ENCODE peak calls at places on chromosomes 6 and 20, in five cellular contexts. L is NCI-H1436, H is T-helper 1 cell, W is IMR-90, Q is GM23248. A is an unnamed sample.

GRCh38 chr20:59765599-59766177 is 161.3 kb downstream of the PHACTR3 start:
- DNase-seq in W (no peak), H (no peak), L (no peak), Q (peak), A (no peak)

GRCh38 chr6:107740496-107741190 is 83.5 kb downstream of the SCML4 start:
- DNase-seq in L (no peak), Q (peak), H (no peak), W (no peak), A (peak)

GRCh38 chr6:139853302-139853992 is 479.0 kb upstream of the CITED2 start:
- DNase-seq in Q (peak), W (peak), H (no peak), L (no peak), A (no peak)

GRCh38 chr6:132780770-132781371 is 17.6 kb downstream of the SLC18B1 start:
- DNase-seq in L (no peak), W (peak), H (no peak), Q (peak), A (no peak)

GRCh38 chr6:1162367-1163275 is 149.3 kb upstream of the FOXQ1 start:
- DNase-seq in W (peak), Q (no peak), L (no peak), H (no peak), A (no peak)

GRCh38 chr6:88445188-88445958 is 279.2 kb upstream of the CNR1 start:
- DNase-seq in H (no peak), W (no peak), Q (no peak), L (no peak), A (no peak)

GRCh38 chr20:32975698-32976674 is 28.2 kb downstream of the SUN5 start:
- DNase-seq in Q (no peak), H (no peak), L (no peak), W (no peak), A (no peak)

GRCh38 chr6:3456794-3457709 is at the start of gene SLC22A23:
- DNase-seq in H (peak), Q (peak), L (peak), W (no peak), A (peak)

GRCh38 chr6:152301806-152302568 is 335.2 kb downstream of the SYNE1 start:
- DNase-seq in L (peak), W (peak), H (peak), Q (peak), A (peak)